ENCODE peak calls at places on chromosomes 2 and 18, in four cellular contexts. Q is NCI-H146, C is cardiac muscle cell, X is Panc1. U is an unnamed sample.

GRCh38 chr2:202102425-202103005 is 29.5 kb downstream of the KIAA2012 start:
- DNase-seq in Q (no peak), C (no peak), X (no peak), U (no peak)

GRCh38 chr18:79639072-79639829 is 40.4 kb upstream of the CTDP1 start:
- DNase-seq in Q (no peak), C (no peak), X (no peak), U (no peak)

GRCh38 chr18:67805261-67805660 is 288.7 kb upstream of the DSEL start:
- DNase-seq in Q (no peak), C (no peak), X (no peak), U (no peak)

GRCh38 chr2:219352448-219353023 is 20.0 kb upstream of the RESP18 start:
- DNase-seq in Q (peak), C (peak), X (peak), U (no peak)

GRCh38 chr2:1731963-1732768 is 12.1 kb downstream of the PXDN start:
- DNase-seq in Q (no peak), C (no peak), X (no peak), U (peak)

GRCh38 chr2:149832256-149832655 is 244.7 kb upstream of the MMADHC start:
- DNase-seq in Q (no peak), C (no peak), X (no peak), U (no peak)

GRCh38 chr2:176582990-176583481 is 313.8 kb downstream of the MTX2 start:
- DNase-seq in Q (no peak), C (no peak), X (peak), U (no peak)

GRCh38 chr18:77115461-77115907 is 17.1 kb downstream of the MBP start:
- DNase-seq in Q (no peak), C (no peak), X (no peak), U (no peak)

GRCh38 chr2:85326946-85327756 is 638 bp downstream of the TGOLN2 start:
- DNase-seq in Q (peak), C (peak), X (no peak), U (peak)

GRCh38 chr2:180481998-180482397 is 474.9 kb upstream of the CWC22 start:
- DNase-seq in Q (no peak), C (no peak), X (no peak), U (no peak)

GRCh38 chr2:33229646-33230045 is 246.8 kb upstream of the RASGRP3 start:
- DNase-seq in Q (no peak), C (no peak), X (no peak), U (no peak)

GRCh38 chr2:181742908-181743722 is 62.8 kb upstream of the NEUROD1 start:
- DNase-seq in Q (peak), C (peak), X (peak), U (no peak)

GRCh38 chr18:75065251-75066000 is 143.5 kb downstream of the PTGR3 start:
- DNase-seq in Q (no peak), C (no peak), X (no peak), U (no peak)

GRCh38 chr2:105244443-105244842 is 2.9 kb downstream of the GPR45 start:
- DNase-seq in Q (no peak), C (no peak), X (no peak), U (no peak)

GRCh38 chr2:219409619-219410018 is 8.6 kb upstream of the DES start:
- DNase-seq in Q (no peak), C (no peak), X (no peak), U (no peak)

GRCh38 chr2:226798422-226799210 is 1.0 kb downstream of the IRS1 start:
- DNase-seq in Q (no peak), C (peak), X (no peak), U (peak)

GRCh38 chr2:124996406-124996805 is 971.3 kb downstream of the CNTNAP5 start:
- DNase-seq in Q (no peak), C (no peak), X (no peak), U (no peak)

GRCh38 chr2:70201831-70202230 is 11.0 kb upstream of the C2orf42 start:
- DNase-seq in Q (no peak), C (no peak), X (no peak), U (no peak)

GRCh38 chr2:168722592-168722991 is 79.8 kb upstream of the NOSTRIN start:
- DNase-seq in Q (no peak), C (no peak), X (no peak), U (no peak)

GRCh38 chr18:43213816-43214215 is 63.5 kb downstream of the SYT4 start:
- DNase-seq in Q (no peak), C (no peak), X (no peak), U (no peak)

GRCh38 chr18:22697561-22697960 is 235.6 kb upstream of the RBBP8 start:
- DNase-seq in Q (no peak), C (no peak), X (no peak), U (no peak)

GRCh38 chr2:170930132-170931109 is 1.4 kb downstream of the GORASP2 start:
- DNase-seq in Q (peak), C (peak), X (no peak), U (no peak)

GRCh38 chr18:424071-424868 is 76.2 kb downstream of the COLEC12 start:
- DNase-seq in Q (no peak), C (no peak), X (no peak), U (no peak)

GRCh38 chr2:164710252-164710633 is 89.0 kb upstream of the GRB14 start:
- DNase-seq in Q (no peak), C (no peak), X (no peak), U (no peak)

GRCh38 chr2:240237609-240238151 is 97.2 kb upstream of the OTOS start:
- DNase-seq in Q (no peak), C (no peak), X (no peak), U (no peak)

GRCh38 chr18:35939166-35939565 is 33.3 kb upstream of the RMP24 start:
- DNase-seq in Q (peak), C (peak), X (no peak), U (no peak)